ENCODE peak calls at places on chromosomes 2 and 18, in five cellular contexts. K is H1, E is SK-N-SH, F is GM12878, D is K562. T is an unnamed sample.

GRCh38 chr18:36012891-36013290 is 40.4 kb downstream of the RMP24 start:
- DNase-seq in D (no peak), F (no peak), K (no peak), E (no peak), T (no peak)

GRCh38 chr2:53987336-53987921 is 16.6 kb upstream of the PSME4 start:
- DNase-seq in F (no peak), E (peak), K (no peak), D (no peak), T (no peak)

GRCh38 chr2:96734899-96735585 is 4.8 kb downstream of the LMAN2L start:
- DNase-seq in D (no peak), K (no peak), F (no peak), E (no peak), T (no peak)

GRCh38 chr2:206858972-206859739 is 80.2 kb upstream of the CPO start:
- DNase-seq in K (no peak), F (no peak), D (no peak), E (no peak), T (no peak)

GRCh38 chr18:79274823-79275222 is 120.9 kb upstream of the NFATC1 start:
- DNase-seq in K (no peak), F (no peak), D (no peak), E (no peak), T (no peak)

GRCh38 chr2:37653805-37654378 is 17.6 kb downstream of the CDC42EP3 start:
- DNase-seq in K (no peak), E (no peak), F (peak), D (no peak), T (no peak)

GRCh38 chr18:58557013-58557435 is 71.9 kb downstream of the ALPK2 start:
- DNase-seq in F (peak), E (no peak), K (no peak), D (no peak), T (no peak)

GRCh38 chr2:122681626-122682025 is 926.2 kb downstream of the TSN start:
- DNase-seq in D (no peak), K (no peak), F (no peak), E (no peak), T (peak)

GRCh38 chr2:62897187-62897827 is 153.3 kb upstream of the OTX1 start:
- DNase-seq in D (no peak), E (no peak), F (no peak), K (no peak), T (no peak)

GRCh38 chr18:24695168-24695567 is 234.7 kb downstream of the HRH4 start:
- DNase-seq in K (no peak), E (no peak), D (no peak), F (no peak), T (no peak)

GRCh38 chr2:96159084-96159830 is 14.0 kb upstream of the DUSP2 start:
- DNase-seq in D (no peak), E (no peak), K (no peak), F (no peak), T (no peak)

GRCh38 chr2:222928335-222928734 is 67.5 kb downstream of the ACSL3 start:
- DNase-seq in E (no peak), F (no peak), D (no peak), K (no peak), T (no peak)

GRCh38 chr2:109604597-109604996 is 9.2 kb downstream of the SEPTIN10 start:
- DNase-seq in E (no peak), F (no peak), D (no peak), K (no peak), T (no peak)

GRCh38 chr18:713135-713490 is 683 bp upstream of the ENOSF1 start:
- DNase-seq in E (no peak), D (no peak), K (no peak), F (no peak), T (no peak)

GRCh38 chr18:8389391-8390340 is 219.6 kb upstream of the RAB12 start:
- DNase-seq in K (peak), D (peak), E (peak), F (no peak), T (no peak)

GRCh38 chr2:238518127-238518827 is 91.5 kb downstream of the ASB1 start:
- DNase-seq in D (no peak), E (no peak), K (no peak), F (no peak), T (no peak)

GRCh38 chr2:75801234-75801982 is 90.7 kb upstream of the GCFC2 start:
- DNase-seq in K (no peak), E (no peak), D (no peak), F (peak), T (no peak)

GRCh38 chr2:185952098-185952497 is 213.5 kb downstream of the FSIP2 start:
- DNase-seq in K (no peak), E (no peak), F (no peak), D (no peak), T (no peak)

GRCh38 chr2:185955050-185955449 is 216.4 kb downstream of the FSIP2 start:
- DNase-seq in E (no peak), D (no peak), K (no peak), F (no peak), T (no peak)
- TF ChIP-seq JUND in E (no peak), D (no peak), K (no peak), F (no peak), T (no peak)

GRCh38 chr2:50392185-50392584 is 639.7 kb downstream of the NRXN1 start:
- DNase-seq in K (no peak), F (no peak), D (no peak), E (no peak), T (no peak)
- TF ChIP-seq JUND in K (no peak), F (no peak), D (no peak), E (no peak), T (no peak)

GRCh38 chr2:2452961-2453360 is 121.9 kb upstream of the MYT1L start:
- DNase-seq in F (no peak), D (no peak), K (no peak), E (no peak), T (no peak)

DNA sequence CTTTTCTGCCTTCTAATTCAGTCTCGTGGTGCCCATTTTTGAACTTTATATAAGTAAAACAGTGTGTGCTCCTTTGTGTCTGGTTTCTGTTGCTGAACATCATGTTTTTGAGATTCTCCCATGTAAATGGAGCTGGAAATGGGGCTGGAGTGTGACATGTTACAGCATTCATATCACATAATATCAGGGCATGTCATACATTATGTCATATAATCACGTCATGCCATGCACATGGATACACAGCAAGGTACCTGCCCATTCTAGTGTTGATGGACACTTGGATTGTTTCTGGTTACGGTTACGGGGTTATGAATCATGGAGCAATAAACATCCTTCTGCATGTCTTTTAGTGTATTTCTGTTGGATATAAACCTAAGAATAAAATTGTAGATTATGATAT is 117.1 kb upstream of the MYT1L start:
- DNase-seq in E (no peak), K (no peak), F (no peak), D (no peak), T (no peak)
- TF ChIP-seq JUND in E (no peak), K (no peak), F (no peak), D (no peak), T (no peak)

DNA sequence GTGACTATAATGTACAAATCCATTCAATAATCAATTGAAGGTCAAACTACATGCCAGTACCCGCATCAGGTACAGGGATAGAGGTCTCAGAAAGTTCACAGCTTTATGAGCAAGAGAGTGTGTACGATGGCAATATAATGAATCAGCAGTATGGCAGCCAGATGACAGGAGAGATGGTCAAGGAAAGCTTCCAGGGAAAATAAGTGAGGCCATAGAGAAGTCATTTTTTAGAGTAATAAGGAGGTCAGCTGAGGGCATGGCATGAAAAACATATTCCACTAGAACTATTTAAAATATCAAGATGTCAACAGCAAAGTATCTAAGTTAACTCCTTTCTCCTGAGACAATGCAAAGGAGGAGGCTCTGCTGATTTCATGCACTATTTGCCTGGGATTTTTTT is 108.0 kb downstream of the SLC8A1 start:
- DNase-seq in D (no peak), K (no peak), E (no peak), F (no peak), T (no peak)
- TF ChIP-seq JUND in D (no peak), K (no peak), E (peak), F (no peak), T (no peak)

T was measured in T47D.